ENCODE peak calls at places on chromosome 22, in six cellular contexts. L is stimulated activated CD8-positive, alpha-beta memory T cell treated with anti-CD3 and anti-CD28 coated beads, Interleukin-15, amount 100 ng/mL, for 1 hour; H is RPMI8226; F is fibroblast of the aortic adventitia; A is naive thymus-derived CD8-positive, alpha-beta T cell; J is stromal cell of bone marrow. Q is an unnamed sample.

GRCh38 chr22:39316440-39317083 is 2.9 kb downstream of the RPL3 start:
- DNase-seq in J (peak; percentile 91), A (peak; percentile 74), H (peak; percentile 75), L (peak; percentile 64), F (peak; percentile 94), Q (peak; percentile 84)

GRCh38 chr22:33674357-33674756 is 245.9 kb downstream of the LARGE1 start:
- DNase-seq in J (no peak), H (no peak), L (no peak), F (no peak), A (no peak), Q (no peak)

GRCh38 chr22:36036167-36036624 is 7.6 kb upstream of the RBFOX2 start:
- DNase-seq in H (no peak), F (no peak), L (no peak), J (no peak), A (no peak), Q (no peak)

GRCh38 chr22:24315367-24315781 is 44.7 kb downstream of the SPECC1L start:
- DNase-seq in L (no peak), J (no peak), H (no peak), F (no peak), A (no peak), Q (no peak)

GRCh38 chr22:31821572-31821971 is 67.8 kb downstream of the DEPDC5 start:
- DNase-seq in H (no peak), L (no peak), J (no peak), F (no peak), A (no peak), Q (no peak)

GRCh38 chr22:17831527-17832251 is 57.4 kb upstream of the BID start:
- DNase-seq in A (no peak), L (no peak), F (peak; percentile 56), J (no peak), H (no peak), Q (no peak)

GRCh38 chr22:19779685-19780268 is 19.2 kb downstream of the TBX1 start:
- DNase-seq in F (no peak), L (no peak), J (no peak), H (no peak), A (no peak), Q (no peak)

GRCh38 chr22:45709004-45709739 is 37.5 kb downstream of the ATXN10 start:
- DNase-seq in J (peak; percentile 65), H (no peak), F (peak; percentile 70), A (no peak), L (no peak), Q (no peak)

GRCh38 chr22:45585946-45586540 is 83.4 kb downstream of the FBLN1 start:
- DNase-seq in H (no peak), F (no peak), A (no peak), J (no peak), L (no peak), Q (no peak)

GRCh38 chr22:35072939-35073338 is 7.0 kb downstream of the ISX start:
- DNase-seq in F (no peak), L (no peak), J (no peak), H (no peak), A (no peak), Q (no peak)

GRCh38 chr22:27299181-27300085 is 502.1 kb downstream of the MN1 start:
- DNase-seq in H (no peak), A (no peak), L (no peak), F (no peak), J (no peak), Q (no peak)

GRCh38 chr22:46619830-46620501 is at the start of gene GRAMD4:
- DNase-seq in F (no peak), H (no peak), A (no peak), J (no peak), L (no peak), Q (no peak)

GRCh38 chr22:50474711-50475651 is at the start of gene SBF1:
- DNase-seq in F (peak; percentile 82), H (peak; percentile 94), L (peak; percentile 77), A (peak; percentile 85), J (peak; percentile 76), Q (peak; percentile 93)

GRCh38 chr22:25494774-25495173 is 69.7 kb upstream of the GRK3 start:
- DNase-seq in L (no peak), F (no peak), J (no peak), A (no peak), H (peak; percentile 5), Q (peak; percentile 64)

GRCh38 chr22:44519895-44520294 is 21.9 kb upstream of the RTL6 start:
- DNase-seq in L (no peak), H (peak; percentile 76), J (no peak), F (no peak), A (no peak), Q (no peak)

GRCh38 chr22:38240734-38241252 is 32.0 kb downstream of the TMEM184B start:
- DNase-seq in A (no peak), H (no peak), F (peak; percentile 86), L (no peak), J (peak; percentile 63), Q (no peak)

GRCh38 chr22:46038516-46039430 is 61.8 kb upstream of the WNT7B start:
- DNase-seq in H (no peak), J (no peak), F (no peak), L (no peak), A (no peak), Q (no peak)

GRCh38 chr22:30855677-30856518 is 112.7 kb downstream of the MORC2 start:
- DNase-seq in A (no peak), J (no peak), L (no peak), F (no peak), H (no peak), Q (no peak)

GRCh38 chr22:16801571-16801970 is 23.6 kb downstream of the XKR3 start:
- DNase-seq in J (no peak), L (no peak), A (no peak), F (no peak), H (no peak), Q (no peak)

GRCh38 chr22:44972363-44973083 is 37.3 kb downstream of the PHF21B start:
- DNase-seq in A (no peak), L (no peak), J (no peak), H (peak; percentile 70), F (peak; percentile 24), Q (no peak)

GRCh38 chr22:46997311-46997970 is 235.0 kb downstream of the TBC1D22A start:
- DNase-seq in H (no peak), A (no peak), L (no peak), J (no peak), F (no peak), Q (no peak)

GRCh38 chr22:33803371-33803770 is 116.9 kb downstream of the LARGE1 start:
- DNase-seq in F (peak; percentile 94), H (no peak), L (no peak), J (peak; percentile 94), A (no peak), Q (no peak)

GRCh38 chr22:38313384-38313955 is 3.8 kb downstream of the CSNK1E start:
- DNase-seq in L (no peak), J (peak; percentile 68), A (peak; percentile 33), H (peak; percentile 44), F (peak; percentile 82), Q (peak; percentile 56)

GRCh38 chr22:47561115-47561675 is 798.7 kb downstream of the TBC1D22A start:
- DNase-seq in J (no peak), A (no peak), L (no peak), F (no peak), H (no peak), Q (no peak)

GRCh38 chr22:20440637-20441591 is 3.3 kb upstream of the SCARF2 start:
- DNase-seq in H (no peak), J (no peak), L (no peak), F (no peak), A (no peak), Q (no peak)

GRCh38 chr22:17726561-17727243 is 47.6 kb downstream of the BID start:
- DNase-seq in F (no peak), L (no peak), A (no peak), H (no peak), J (no peak), Q (no peak)

GRCh38 chr22:31639640-31640039 is 22.4 kb downstream of the PISD start:
- DNase-seq in H (no peak), J (no peak), F (no peak), A (no peak), L (no peak), Q (no peak)

GRCh38 chr22:32591620-32592019 is 117.0 kb downstream of the FBXO7 start:
- DNase-seq in H (no peak), J (no peak), F (peak; percentile 75), A (no peak), L (no peak), Q (no peak)

GRCh38 chr22:45262931-45263789 is 21.6 kb upstream of the UPK3A start:
- DNase-seq in J (no peak), L (no peak), A (no peak), H (peak; percentile 92), F (peak; percentile 22), Q (peak; percentile 51)

GRCh38 chr22:19012308-19012990 is 76.4 kb upstream of the PRODH start:
- DNase-seq in J (no peak), H (no peak), L (no peak), A (no peak), F (no peak), Q (no peak)

GRCh38 chr22:20080776-20081654 is 974 bp downstream of the DGCR8 start:
- DNase-seq in A (no peak), F (peak; percentile 54), J (peak; percentile 56), L (no peak), H (peak; percentile 6), Q (peak; percentile 19)

GRCh38 chr22:42371112-42371900 is 60.9 kb downstream of the NFAM1 start:
- DNase-seq in H (no peak), A (no peak), J (no peak), L (no peak), F (no peak), Q (no peak)

GRCh38 chr22:37999640-38000272 is 15.4 kb upstream of the SOX10 start:
- DNase-seq in H (peak; percentile 69), J (peak; percentile 19), L (no peak), F (peak; percentile 42), A (no peak), Q (no peak)

GRCh38 chr22:47687364-47687655 is 924.9 kb downstream of the TBC1D22A start:
- DNase-seq in A (no peak), H (no peak), J (no peak), F (no peak), L (no peak), Q (no peak)

GRCh38 chr22:49240472-49240871 is 587.2 kb downstream of the BRD1 start:
- DNase-seq in L (no peak), A (no peak), F (no peak), J (no peak), H (no peak), Q (no peak)

Q was measured in MM.1S.